ENCODE peak calls at places on chromosomes 2 and 18, in four cellular contexts. X, H, M and B are unnamed samples.

GRCh38 chr2:218786133-218786532 is 4.2 kb downstream of the CYP27A1 start:
- DNase-seq in X (no peak), H (no peak), M (no peak), B (no peak)

GRCh38 chr18:8326763-8327394 is 282.4 kb upstream of the RAB12 start:
- DNase-seq in X (no peak), H (no peak), M (no peak), B (no peak)

GRCh38 chr18:8947576-8947975 is 154.9 kb upstream of the NDUFV2 start:
- DNase-seq in X (no peak), H (no peak), M (no peak), B (no peak)

GRCh38 chr18:76958692-76959341 is 136.5 kb downstream of the ZNF236 start:
- DNase-seq in X (no peak), H (no peak), M (no peak), B (no peak)

GRCh38 chr2:98509542-98510321 is 65.1 kb downstream of the INPP4A start:
- DNase-seq in X (peak), H (no peak), M (no peak), B (no peak)

GRCh38 chr18:26714739-26715138 is 150.8 kb downstream of the AQP4 start:
- DNase-seq in X (no peak), H (no peak), M (no peak), B (no peak)

GRCh38 chr18:13457327-13457726 is 238.8 kb downstream of the LDLRAD4 start:
- DNase-seq in X (no peak), H (no peak), M (no peak), B (no peak)

GRCh38 chr2:170235860-170236638 is 58.1 kb downstream of the MYO3B start:
- DNase-seq in X (peak), H (peak), M (no peak), B (peak)

GRCh38 chr2:51237626-51238271 is 205.8 kb upstream of the NRXN1 start:
- DNase-seq in X (no peak), H (no peak), M (no peak), B (no peak)

GRCh38 chr2:97722227-97722626 is 8.9 kb downstream of the ZAP70 start:
- DNase-seq in X (no peak), H (no peak), M (no peak), B (no peak)

GRCh38 chr2:157076526-157077161 is 180.9 kb upstream of the GALNT5 start:
- DNase-seq in X (no peak), H (no peak), M (peak), B (no peak)

GRCh38 chr2:207830778-207831549 is 61.3 kb upstream of the FZD5 start:
- DNase-seq in X (peak), H (peak), M (no peak), B (no peak)

GRCh38 chr2:98039085-98039756 is 43.5 kb upstream of the TMEM131 start:
- DNase-seq in X (no peak), H (peak), M (no peak), B (no peak)

GRCh38 chr18:5521000-5521399 is 22.8 kb downstream of the EPB41L3 start:
- DNase-seq in X (no peak), H (no peak), M (no peak), B (no peak)

DNA sequence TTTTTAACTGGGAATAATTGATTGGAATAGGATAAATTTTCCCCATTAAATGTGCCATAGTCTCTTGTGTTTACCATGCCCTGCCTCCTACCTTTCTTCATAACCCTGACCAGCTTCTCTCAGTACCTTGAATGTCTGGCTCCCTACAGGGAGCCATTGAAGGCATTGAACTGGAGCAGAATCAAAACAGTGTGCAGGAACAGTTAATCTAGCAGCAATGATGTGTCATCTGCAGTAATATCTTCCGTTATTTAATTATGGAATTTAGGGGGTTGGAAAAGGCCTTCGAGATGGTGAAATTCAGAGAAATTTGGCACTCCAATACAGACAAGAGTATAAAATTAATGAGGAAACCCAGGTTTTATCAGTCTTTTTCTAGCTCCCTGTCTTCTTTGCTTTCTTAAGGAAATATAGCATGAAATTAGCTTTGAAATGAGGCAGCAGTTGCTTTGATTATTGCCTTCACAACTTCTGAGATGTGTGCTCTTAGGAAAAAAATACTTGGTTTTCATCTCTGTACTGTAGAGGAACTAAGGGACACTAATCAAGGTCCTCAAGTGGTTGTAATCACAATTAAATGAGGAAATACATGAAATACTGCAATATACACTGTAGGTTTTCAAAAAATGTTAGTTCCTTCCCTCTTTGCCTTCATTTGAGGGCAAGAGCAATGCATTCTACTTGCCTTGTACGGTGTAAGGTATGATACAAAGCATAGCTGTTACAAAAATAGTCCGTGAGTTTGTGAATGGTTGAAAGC is 369.0 kb downstream of the SETBP1 start:
- DNase-seq in X (no peak), H (no peak), M (no peak), B (no peak)
- TF ChIP-seq SPI1 in X (no peak), H (no peak), M (no peak), B (no peak)

GRCh38 chr2:140552634-140553033 is 1578.2 kb downstream of the LRP1B start:
- DNase-seq in X (no peak), H (no peak), M (no peak), B (no peak)
- TF ChIP-seq SPI1 in X (no peak), H (no peak), M (no peak), B (no peak)

GRCh38 chr2:131682122-131682944 is 154.6 kb downstream of the CCDC74A start:
- DNase-seq in X (peak), H (peak), M (no peak), B (peak)
- TF ChIP-seq SPI1 in X (no peak), H (no peak), M (peak), B (peak)

GRCh38 chr2:229980440-229981184 is 58.3 kb downstream of the FBXO36 start:
- DNase-seq in X (peak), H (peak), M (peak), B (no peak)
- TF ChIP-seq SPI1 in X (no peak), H (no peak), M (no peak), B (no peak)

DNA sequence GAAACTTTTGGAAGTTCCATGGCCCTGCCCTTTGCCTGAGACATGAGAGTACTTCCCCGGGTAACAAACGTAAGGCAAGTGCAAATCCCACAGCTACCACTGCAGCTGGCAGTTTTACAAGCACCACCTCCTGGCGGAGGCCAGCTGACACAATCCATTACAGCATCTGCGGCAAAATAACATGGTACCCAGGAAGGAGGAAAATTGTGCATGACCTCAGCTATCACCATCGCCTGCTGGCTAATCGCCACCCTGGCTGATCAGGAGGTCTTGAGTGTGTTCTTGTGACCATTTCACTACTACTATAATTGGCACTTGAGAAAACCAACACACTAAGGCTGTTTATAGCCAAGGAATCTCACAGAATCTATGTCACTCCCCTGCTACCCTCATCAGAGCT is 71.7 kb upstream of the SERPINE2 start:
- DNase-seq in X (no peak), H (no peak), M (no peak), B (no peak)
- TF ChIP-seq SPI1 in X (no peak), H (no peak), M (no peak), B (no peak)

GRCh38 chr18:50749945-50750344 is 69.9 kb downstream of the MRO start:
- DNase-seq in X (no peak), H (no peak), M (no peak), B (no peak)
- TF ChIP-seq SPI1 in X (no peak), H (no peak), M (no peak), B (no peak)

GRCh38 chr2:209425082-209426071 is 1.5 kb downstream of the MAP2 start:
- DNase-seq in X (no peak), H (no peak), M (no peak), B (peak)

GRCh38 chr2:209426432-209426831 is 2.6 kb downstream of the MAP2 start:
- DNase-seq in X (no peak), H (no peak), M (no peak), B (no peak)

GRCh38 chr2:209422191-209422754 is 1.6 kb upstream of the MAP2 start:
- DNase-seq in X (no peak), H (no peak), M (no peak), B (no peak)

DNA sequence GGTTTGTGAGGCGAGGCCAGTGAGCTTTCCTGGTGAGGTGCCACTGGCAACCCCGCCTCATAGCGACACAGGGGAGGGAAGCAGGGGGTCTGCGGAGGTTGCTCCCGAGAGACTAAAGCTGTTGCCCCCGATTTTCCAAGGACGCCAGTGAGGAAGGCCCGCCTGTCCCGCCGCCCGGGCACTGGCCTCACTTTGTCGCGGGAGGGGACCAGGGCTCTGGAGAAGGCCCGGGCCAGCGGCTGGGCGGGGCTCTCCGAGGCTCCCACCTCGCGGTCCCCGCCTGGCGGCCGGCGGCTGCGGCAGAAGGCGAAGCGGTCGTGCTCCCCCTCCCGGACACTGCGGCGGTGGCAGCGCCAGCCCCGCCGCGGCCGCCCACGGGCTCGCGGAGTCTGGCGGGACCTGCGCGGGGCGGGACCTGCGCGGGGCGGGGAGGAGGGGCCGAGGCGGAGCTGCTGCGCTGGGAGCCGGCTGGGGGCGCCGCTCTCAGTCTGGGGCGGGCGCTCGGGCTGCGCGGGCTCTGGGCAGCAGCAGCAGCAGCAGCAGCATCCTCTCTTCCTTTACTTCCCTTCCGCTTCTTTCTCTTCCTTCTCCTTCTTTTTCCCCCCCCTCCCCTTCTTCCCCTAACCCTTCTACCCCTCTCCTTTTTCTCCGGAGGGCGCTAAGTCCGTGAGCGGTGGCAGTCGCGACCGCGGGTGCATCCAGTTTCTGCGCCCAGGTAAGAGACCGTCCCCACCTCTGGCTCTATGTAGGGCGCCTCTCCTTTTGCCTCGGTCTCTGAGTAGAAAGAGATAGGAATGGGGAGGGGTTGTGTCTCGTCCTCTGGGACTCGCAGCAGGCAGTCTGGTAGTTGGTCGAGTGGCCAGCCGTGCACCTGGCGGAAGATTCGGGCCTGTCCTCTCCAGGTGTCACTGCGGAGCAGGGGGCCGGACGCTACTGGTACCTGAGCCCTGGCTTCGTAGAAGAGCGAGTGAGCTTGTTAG is at the start of gene MAP2:
- DNase-seq in X (peak), H (peak), M (no peak), B (peak)
- TF ChIP-seq SPI1 in X (no peak), H (no peak), M (no peak), B (no peak)

GRCh38 chr2:46878886-46879285 is 36.7 kb downstream of the MCFD2 start:
- DNase-seq in X (no peak), H (no peak), M (no peak), B (no peak)

GRCh38 chr2:46877619-46878113 is 37.9 kb downstream of the MCFD2 start:
- DNase-seq in X (no peak), H (no peak), M (no peak), B (no peak)

GRCh38 chr2:46878240-46878877 is 37.2 kb downstream of the MCFD2 start:
- DNase-seq in X (no peak), H (no peak), M (no peak), B (no peak)

GRCh38 chr2:46875226-46875899 is 40.2 kb downstream of the MCFD2 start:
- DNase-seq in X (no peak), H (no peak), M (no peak), B (no peak)

GRCh38 chr2:46876741-46877384 is 38.7 kb downstream of the MCFD2 start:
- DNase-seq in X (peak), H (peak), M (no peak), B (no peak)
- TF ChIP-seq SPI1 in X (no peak), H (no peak), M (no peak), B (no peak)

GRCh38 chr18:23689616-23690504 is 607 bp downstream of the LAMA3 start:
- DNase-seq in X (no peak), H (no peak), M (no peak), B (peak)

GRCh38 chr18:23690505-23691068 is 1.3 kb downstream of the LAMA3 start:
- DNase-seq in X (no peak), H (no peak), M (no peak), B (no peak)

GRCh38 chr18:23684515-23685197 is 4.6 kb upstream of the LAMA3 start:
- DNase-seq in X (no peak), H (no peak), M (no peak), B (no peak)

GRCh38 chr18:23688528-23688927 is 725 bp upstream of the LAMA3 start:
- DNase-seq in X (no peak), H (no peak), M (no peak), B (no peak)

GRCh38 chr18:23689031-23689615 is at the start of gene LAMA3:
- DNase-seq in X (no peak), H (peak), M (no peak), B (no peak)
- TF ChIP-seq SPI1 in X (no peak), H (no peak), M (no peak), B (no peak)